ENCODE peak calls at places on chromosome 2, in four cellular contexts. S, B, J and U are unnamed samples.

GRCh38 chr2:9721346-9721745 is 90.5 kb upstream of the YWHAQ start:
- DNase-seq in S (no peak), B (no peak), J (no peak), U (no peak)

GRCh38 chr2:36032046-36032445 is 323.5 kb upstream of the CRIM1 start:
- DNase-seq in S (no peak), B (no peak), J (no peak), U (no peak)

GRCh38 chr2:170742896-170743529 is 27.2 kb upstream of the ERICH2 start:
- DNase-seq in S (no peak), B (no peak), J (no peak), U (no peak)

GRCh38 chr2:224520064-224520463 is 65.1 kb downstream of the CUL3 start:
- DNase-seq in S (no peak), B (no peak), J (peak; percentile 92), U (no peak)

GRCh38 chr2:16978291-16978690 is 312.7 kb upstream of the CYRIA start:
- DNase-seq in S (no peak), B (no peak), J (no peak), U (no peak)

GRCh38 chr2:182228073-182228473 is 198.8 kb downstream of the PDE1A start:
- DNase-seq in S (no peak), B (no peak), J (no peak), U (no peak)

GRCh38 chr2:72864500-72864899 is 22.7 kb upstream of the SPR start:
- DNase-seq in S (no peak), B (no peak), J (peak; percentile 82), U (no peak)

GRCh38 chr2:120684691-120685402 is 50.8 kb upstream of the GLI2 start:
- DNase-seq in S (no peak), B (no peak), J (peak; percentile 72), U (no peak)

GRCh38 chr2:20796374-20796791 is 26.5 kb downstream of the LDAH start:
- DNase-seq in S (no peak), B (no peak), J (peak; percentile 12), U (peak; percentile 59)

GRCh38 chr2:217402622-217403383 is 542.9 kb upstream of the TNP1 start:
- DNase-seq in S (no peak), B (no peak), J (no peak), U (no peak)

GRCh38 chr2:213723051-213723560 is 438.8 kb downstream of the SPAG16 start:
- DNase-seq in S (no peak), B (no peak), J (no peak), U (peak; percentile 80)

GRCh38 chr2:104734937-104735586 is 118.9 kb upstream of the POU3F3 start:
- DNase-seq in S (no peak), B (no peak), J (no peak), U (no peak)

GRCh38 chr2:71614976-71615768 is 161.8 kb downstream of the DYSF start:
- DNase-seq in S (peak; percentile 14), B (no peak), J (peak; percentile 8), U (no peak)

GRCh38 chr2:43412121-43412753 is 183.6 kb downstream of the THADA start:
- DNase-seq in S (no peak), B (no peak), J (peak; percentile 40), U (no peak)

GRCh38 chr2:218576854-218577253 is 8.2 kb downstream of the CNOT9 start:
- DNase-seq in S (no peak), B (no peak), J (no peak), U (no peak)

GRCh38 chr2:228367356-228367755 is 185.9 kb upstream of the SPHKAP start:
- DNase-seq in S (no peak), B (no peak), J (no peak), U (no peak)

GRCh38 chr2:182916417-182916816 is 50.0 kb upstream of the FRZB start:
- DNase-seq in S (no peak), B (no peak), J (no peak), U (no peak)

GRCh38 chr2:68710336-68710735 is 24.3 kb upstream of the ARHGAP25 start:
- DNase-seq in S (no peak), B (no peak), J (peak; percentile 61), U (no peak)

GRCh38 chr2:101150306-101151140 is 659 bp downstream of the TBC1D8 start:
- DNase-seq in S (peak; percentile 46), B (peak; percentile 18), J (no peak), U (peak; percentile 37)

GRCh38 chr2:101152195-101153076 is 1.3 kb upstream of the TBC1D8 start:
- DNase-seq in S (peak; percentile 67), B (peak; percentile 37), J (peak; percentile 8), U (peak; percentile 85)

GRCh38 chr2:101151141-101151858 is at the start of gene TBC1D8:
- DNase-seq in S (peak; percentile 90), B (peak; percentile 76), J (peak; percentile 68), U (peak; percentile 90)

GRCh38 chr2:101153077-101153707 is 2.0 kb upstream of the TBC1D8 start:
- DNase-seq in S (no peak), B (no peak), J (no peak), U (no peak)

GRCh38 chr2:101151859-101152194 is 645 bp upstream of the TBC1D8 start:
- DNase-seq in S (no peak), B (peak; percentile 12), J (no peak), U (no peak)
- H3K4me1 ChIP-seq in S (peaks cover 3% of the 10 kb centered on the region), B (peaks cover 6% of the 10 kb centered on the region), J (peaks cover 7% of the 10 kb centered on the region), U (peaks cover 13% of the 10 kb centered on the region)

GRCh38 chr2:105907159-105907558 is 162.4 kb downstream of the NCK2 start:
- DNase-seq in S (no peak), B (no peak), J (no peak), U (no peak)

GRCh38 chr2:105909215-105909614 is 164.5 kb downstream of the NCK2 start:
- DNase-seq in S (no peak), B (no peak), J (no peak), U (no peak)

GRCh38 chr2:105903051-105903674 is 158.5 kb downstream of the NCK2 start:
- DNase-seq in S (no peak), B (no peak), J (no peak), U (no peak)

GRCh38 chr2:105906481-105906880 is 161.8 kb downstream of the NCK2 start:
- DNase-seq in S (no peak), B (no peak), J (no peak), U (no peak)

DNA sequence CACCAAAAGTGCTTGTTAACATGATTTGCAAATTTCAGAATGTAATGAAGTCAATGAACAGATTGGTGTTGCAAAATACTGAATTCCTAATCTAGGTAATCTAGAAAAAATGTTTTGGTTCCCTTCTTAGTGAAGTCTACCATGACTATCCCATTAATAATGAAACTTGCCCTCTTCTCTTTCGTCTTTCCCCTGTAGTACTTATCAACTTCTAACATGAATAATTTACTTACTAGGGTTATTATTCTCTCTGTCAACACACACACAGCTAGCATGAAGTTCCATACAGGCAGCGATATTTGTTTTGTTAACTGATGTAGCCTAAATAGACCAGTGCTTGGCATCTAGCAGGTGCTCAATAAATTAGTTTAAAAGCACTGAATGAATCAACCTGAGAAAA is 160.2 kb downstream of the NCK2 start:
- DNase-seq in S (no peak), B (no peak), J (no peak), U (no peak)
- H3K4ac ChIP-seq in S (no peak overlapping the region), B (no peak overlapping the region), J (no peak overlapping the region), U (no peak overlapping the region)

DNA sequence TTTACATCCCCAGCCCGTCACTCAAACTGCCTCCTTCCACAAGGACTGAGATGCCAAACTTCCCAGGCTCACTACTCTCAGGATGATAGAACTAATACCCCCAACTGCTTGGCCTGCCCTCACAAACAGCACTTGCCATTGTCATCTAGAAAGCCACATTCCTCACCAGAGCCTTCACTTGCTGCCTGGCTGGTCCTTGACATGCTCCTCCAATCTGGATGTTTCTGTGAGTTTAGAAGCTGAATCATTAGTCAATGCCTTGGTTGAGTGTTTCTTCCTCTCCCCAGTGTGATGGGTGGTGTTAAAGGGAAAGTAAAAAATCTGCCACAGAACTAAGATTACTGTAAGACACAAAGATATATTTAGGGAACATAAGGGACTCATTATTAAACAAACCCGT is 52.5 kb downstream of the MARCHF4 start:
- DNase-seq in S (peak; percentile 71), B (no peak), J (peak; percentile 40), U (peak; percentile 90)
- H3K4me1 ChIP-seq in S (peaks cover 4% of the 10 kb centered on the region), B (peaks cover 10% of the 10 kb centered on the region), J (peaks cover 12% of the 10 kb centered on the region), U (peaks cover 14% of the 10 kb centered on the region)

GRCh38 chr2:201200345-201200744 is 17.4 kb downstream of the CASP10 start:
- DNase-seq in S (no peak), B (no peak), J (no peak), U (no peak)
- H3K4ac ChIP-seq in S (no peak overlapping the region), B (no peak overlapping the region), J (no peak overlapping the region), U (no peak overlapping the region)

GRCh38 chr2:28450901-28451565 is 44.8 kb upstream of the PLB1 start:
- DNase-seq in S (no peak), B (no peak), J (no peak), U (no peak)

GRCh38 chr2:28452534-28453081 is 43.3 kb upstream of the PLB1 start:
- DNase-seq in S (peak; percentile 86), B (peak; percentile 58), J (peak; percentile 27), U (peak; percentile 87)

GRCh38 chr2:28449489-28450395 is 46.1 kb upstream of the PLB1 start:
- DNase-seq in S (no peak), B (no peak), J (peak; percentile 46), U (peak; percentile 71)

GRCh38 chr2:28453396-28453795 is 42.5 kb upstream of the PLB1 start:
- DNase-seq in S (no peak), B (no peak), J (no peak), U (no peak)

DNA sequence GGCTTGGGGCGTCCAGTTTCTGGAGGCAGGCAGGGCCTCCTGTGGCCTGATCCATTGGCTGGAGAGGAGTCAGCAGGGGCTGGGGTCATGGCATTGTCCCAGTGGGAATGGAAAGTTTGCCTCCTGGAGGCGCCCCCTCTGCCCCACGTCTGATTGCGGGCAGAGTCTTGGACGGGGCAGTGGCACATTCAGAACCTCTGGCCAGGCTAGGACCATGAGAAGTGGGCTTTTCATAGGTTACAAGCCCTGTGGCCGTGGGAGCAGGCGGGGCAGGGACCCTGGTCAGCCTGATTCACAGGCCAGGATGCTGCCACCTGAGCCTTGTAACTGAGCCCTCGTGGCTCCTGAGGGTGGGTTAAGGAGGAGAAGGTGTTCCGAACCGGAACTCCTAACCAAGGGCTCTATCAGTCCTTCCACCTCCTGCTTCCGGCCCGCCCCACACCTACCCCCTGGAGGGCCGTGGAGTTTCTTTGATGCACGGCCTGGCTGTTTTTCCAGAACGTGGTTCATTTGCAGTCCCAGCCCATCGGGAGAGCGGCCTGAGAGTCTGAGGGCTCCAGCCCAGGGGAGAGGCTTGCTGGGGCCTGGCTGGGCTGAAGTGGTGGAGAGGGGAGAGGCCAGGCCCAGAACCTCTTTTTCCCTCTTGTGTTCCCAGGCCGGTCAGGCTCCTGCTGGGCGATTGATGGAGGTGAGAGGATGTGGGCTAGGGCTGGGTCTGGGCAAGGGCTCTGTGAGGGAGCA is 43.9 kb upstream of the PLB1 start:
- DNase-seq in S (no peak), B (no peak), J (no peak), U (no peak)
- H3K4me1 ChIP-seq in S (no peaks in the 10 kb centered on the region), B (peaks cover 2% of the 10 kb centered on the region), J (peaks cover 22% of the 10 kb centered on the region), U (no peaks in the 10 kb centered on the region)

GRCh38 chr2:45672138-45672537 is 20.7 kb downstream of the PRKCE start:
- DNase-seq in S (no peak), B (no peak), J (no peak), U (no peak)
- H3K4ac ChIP-seq in S (no peak overlapping the region), B (no peak overlapping the region), J (no peak overlapping the region), U (no peak overlapping the region)